ENCODE peak calls at places on chromosomes 1 and 21, in nine cellular contexts. One of them, this sample, is unnamed.

GRCh38 chr1:214234635-214235025 is 46.3 kb upstream of the SMYD2 start:
- DNase-seq in cardiac septum: no peak
- DNase-seq in cardiac fibroblast: peak; percentile 60
- DNase-seq in left cardiac atrium: no peak
- DNase-seq in activated CD4-positive, alpha-beta T cell treated with anti-CD3 and anti-CD28 coated beads for 24 hours: no peak
- DNase-seq in GOT3: no peak
- DNase-seq in NCI-H345: peak; percentile 75
- DNase-seq in HFFc6: peak; percentile 32
- DNase-seq in GM03348: no peak
- DNase-seq in this sample: no peak

GRCh38 chr1:18949689-18950414 is 6.6 kb downstream of the IFFO2 start:
- DNase-seq in HFFc6: peak; percentile 56
- DNase-seq in GOT3: no peak
- DNase-seq in activated CD4-positive, alpha-beta T cell treated with anti-CD3 and anti-CD28 coated beads for 24 hours: no peak
- DNase-seq in GM03348: peak; percentile 78
- DNase-seq in NCI-H345: no peak
- DNase-seq in left cardiac atrium: no peak
- DNase-seq in cardiac fibroblast: peak; percentile 61
- DNase-seq in cardiac septum: no peak
- DNase-seq in this sample: peak; percentile 8

GRCh38 chr1:8525291-8526275 is 207.7 kb downstream of the SLC45A1 start:
- DNase-seq in activated CD4-positive, alpha-beta T cell treated with anti-CD3 and anti-CD28 coated beads for 24 hours: peak; percentile 50
- DNase-seq in NCI-H345: peak; percentile 96
- DNase-seq in cardiac fibroblast: peak; percentile 90
- DNase-seq in GM03348: peak; percentile 83
- DNase-seq in GOT3: peak; percentile 46
- DNase-seq in HFFc6: peak; percentile 88
- DNase-seq in cardiac septum: peak; percentile 91
- DNase-seq in left cardiac atrium: peak; percentile 86
- DNase-seq in this sample: peak; percentile 26

GRCh38 chr1:28437260-28437923 is 67.9 kb downstream of the PHACTR4 start:
- DNase-seq in NCI-H345: no peak
- DNase-seq in GOT3: no peak
- DNase-seq in cardiac fibroblast: peak; percentile 82
- DNase-seq in cardiac septum: no peak
- DNase-seq in HFFc6: peak; percentile 74
- DNase-seq in activated CD4-positive, alpha-beta T cell treated with anti-CD3 and anti-CD28 coated beads for 24 hours: no peak
- DNase-seq in left cardiac atrium: no peak
- DNase-seq in GM03348: no peak
- DNase-seq in this sample: peak; percentile 68

GRCh38 chr1:67463298-67463960 is 33.2 kb upstream of the SERBP1 start:
- DNase-seq in GM03348: no peak
- DNase-seq in cardiac fibroblast: no peak
- DNase-seq in GOT3: no peak
- DNase-seq in HFFc6: no peak
- DNase-seq in cardiac septum: no peak
- DNase-seq in left cardiac atrium: no peak
- DNase-seq in activated CD4-positive, alpha-beta T cell treated with anti-CD3 and anti-CD28 coated beads for 24 hours: no peak
- DNase-seq in NCI-H345: peak; percentile 96
- DNase-seq in this sample: no peak

GRCh38 chr1:178928985-178929384 is 58.1 kb upstream of the ANGPTL1 start:
- DNase-seq in cardiac septum: no peak
- DNase-seq in NCI-H345: no peak
- DNase-seq in HFFc6: no peak
- DNase-seq in activated CD4-positive, alpha-beta T cell treated with anti-CD3 and anti-CD28 coated beads for 24 hours: no peak
- DNase-seq in left cardiac atrium: no peak
- DNase-seq in GM03348: no peak
- DNase-seq in GOT3: no peak
- DNase-seq in cardiac fibroblast: peak; percentile 21
- DNase-seq in this sample: no peak

GRCh38 chr1:87852410-87853202 is 523.9 kb downstream of the LMO4 start:
- DNase-seq in cardiac septum: no peak
- DNase-seq in cardiac fibroblast: no peak
- DNase-seq in GOT3: no peak
- DNase-seq in activated CD4-positive, alpha-beta T cell treated with anti-CD3 and anti-CD28 coated beads for 24 hours: no peak
- DNase-seq in NCI-H345: no peak
- DNase-seq in GM03348: no peak
- DNase-seq in left cardiac atrium: no peak
- DNase-seq in HFFc6: no peak
- DNase-seq in this sample: no peak

GRCh38 chr1:175864625-175865024 is 121.2 kb upstream of the TNR start:
- DNase-seq in cardiac septum: no peak
- DNase-seq in NCI-H345: no peak
- DNase-seq in HFFc6: no peak
- DNase-seq in left cardiac atrium: no peak
- DNase-seq in GM03348: no peak
- DNase-seq in GOT3: no peak
- DNase-seq in cardiac fibroblast: no peak
- DNase-seq in activated CD4-positive, alpha-beta T cell treated with anti-CD3 and anti-CD28 coated beads for 24 hours: no peak
- DNase-seq in this sample: no peak

GRCh38 chr1:23628951-23629387 is 62.6 kb upstream of the RPL11 start:
- DNase-seq in GOT3: no peak
- DNase-seq in left cardiac atrium: no peak
- DNase-seq in GM03348: no peak
- DNase-seq in cardiac fibroblast: no peak
- DNase-seq in cardiac septum: no peak
- DNase-seq in NCI-H345: no peak
- DNase-seq in HFFc6: no peak
- DNase-seq in activated CD4-positive, alpha-beta T cell treated with anti-CD3 and anti-CD28 coated beads for 24 hours: no peak
- DNase-seq in this sample: no peak

GRCh38 chr1:158176399-158176798 is 4.3 kb upstream of the CD1D start:
- DNase-seq in NCI-H345: no peak
- DNase-seq in left cardiac atrium: no peak
- DNase-seq in cardiac fibroblast: no peak
- DNase-seq in GOT3: no peak
- DNase-seq in GM03348: no peak
- DNase-seq in cardiac septum: no peak
- DNase-seq in activated CD4-positive, alpha-beta T cell treated with anti-CD3 and anti-CD28 coated beads for 24 hours: no peak
- DNase-seq in HFFc6: no peak
- DNase-seq in this sample: no peak

GRCh38 chr1:158248771-158249170 is 5.5 kb upstream of the CD1A start:
- DNase-seq in cardiac fibroblast: no peak
- DNase-seq in activated CD4-positive, alpha-beta T cell treated with anti-CD3 and anti-CD28 coated beads for 24 hours: no peak
- DNase-seq in GOT3: no peak
- DNase-seq in GM03348: no peak
- DNase-seq in cardiac septum: no peak
- DNase-seq in NCI-H345: no peak
- DNase-seq in left cardiac atrium: no peak
- DNase-seq in HFFc6: no peak
- DNase-seq in this sample: no peak

GRCh38 chr21:31666445-31667010 is 7.0 kb downstream of the SOD1 start:
- DNase-seq in GM03348: no peak
- DNase-seq in left cardiac atrium: no peak
- DNase-seq in activated CD4-positive, alpha-beta T cell treated with anti-CD3 and anti-CD28 coated beads for 24 hours: no peak
- DNase-seq in cardiac fibroblast: no peak
- DNase-seq in HFFc6: no peak
- DNase-seq in NCI-H345: no peak
- DNase-seq in GOT3: no peak
- DNase-seq in cardiac septum: no peak
- DNase-seq in this sample: no peak

GRCh38 chr1:65825736-65826135 is 33.0 kb downstream of the PDE4B start:
- DNase-seq in NCI-H345: no peak
- DNase-seq in cardiac septum: no peak
- DNase-seq in GOT3: no peak
- DNase-seq in cardiac fibroblast: peak; percentile 79
- DNase-seq in GM03348: peak; percentile 53
- DNase-seq in activated CD4-positive, alpha-beta T cell treated with anti-CD3 and anti-CD28 coated beads for 24 hours: no peak
- DNase-seq in HFFc6: peak; percentile 76
- DNase-seq in left cardiac atrium: no peak
- DNase-seq in this sample: no peak

GRCh38 chr21:44613386-44614155 is 1.7 kb downstream of the KRTAP10-8 start:
- DNase-seq in NCI-H345: peak; percentile 20
- DNase-seq in cardiac septum: no peak
- DNase-seq in HFFc6: no peak
- DNase-seq in cardiac fibroblast: no peak
- DNase-seq in left cardiac atrium: no peak
- DNase-seq in GM03348: no peak
- DNase-seq in activated CD4-positive, alpha-beta T cell treated with anti-CD3 and anti-CD28 coated beads for 24 hours: no peak
- DNase-seq in GOT3: no peak
- DNase-seq in this sample: no peak

GRCh38 chr1:75074719-75075395 is 59.3 kb upstream of the LHX8 start:
- DNase-seq in GM03348: no peak
- DNase-seq in activated CD4-positive, alpha-beta T cell treated with anti-CD3 and anti-CD28 coated beads for 24 hours: no peak
- DNase-seq in GOT3: no peak
- DNase-seq in cardiac fibroblast: no peak
- DNase-seq in left cardiac atrium: no peak
- DNase-seq in cardiac septum: no peak
- DNase-seq in HFFc6: no peak
- DNase-seq in NCI-H345: peak; percentile 21
- DNase-seq in this sample: no peak

GRCh38 chr1:214213136-214213535 is 67.8 kb upstream of the SMYD2 start:
- DNase-seq in left cardiac atrium: no peak
- DNase-seq in activated CD4-positive, alpha-beta T cell treated with anti-CD3 and anti-CD28 coated beads for 24 hours: no peak
- DNase-seq in NCI-H345: no peak
- DNase-seq in HFFc6: peak; percentile 69
- DNase-seq in cardiac septum: no peak
- DNase-seq in cardiac fibroblast: peak; percentile 79
- DNase-seq in GOT3: no peak
- DNase-seq in GM03348: peak; percentile 26
- DNase-seq in this sample: no peak

GRCh38 chr1:152153996-152154395 is 5.0 kb downstream of the RPTN start:
- DNase-seq in activated CD4-positive, alpha-beta T cell treated with anti-CD3 and anti-CD28 coated beads for 24 hours: no peak
- DNase-seq in GM03348: no peak
- DNase-seq in GOT3: no peak
- DNase-seq in HFFc6: no peak
- DNase-seq in NCI-H345: no peak
- DNase-seq in cardiac fibroblast: no peak
- DNase-seq in cardiac septum: no peak
- DNase-seq in left cardiac atrium: no peak
- DNase-seq in this sample: no peak